ENCODE peak calls at places on chromosomes 5 and 9, in six cellular contexts. One of them, this sample, is unnamed.

GRCh38 chr5:7714119-7714518 is 136.8 kb downstream of the CFAP90 start:
- DNase-seq in H9: no peak
- DNase-seq in trophoblast cell: no peak
- DNase-seq in H1: no peak
- DNase-seq in mesenchymal stem cell: peak; percentile 22
- DNase-seq in IMR-90: no peak
- DNase-seq in this sample: no peak

GRCh38 chr5:67010684-67011409 is 185.8 kb downstream of the CD180 start:
- DNase-seq in trophoblast cell: no peak
- DNase-seq in IMR-90: peak; percentile 94
- DNase-seq in mesenchymal stem cell: no peak
- DNase-seq in H9: peak; percentile 28
- DNase-seq in H1: no peak
- DNase-seq in this sample: no peak

GRCh38 chr9:35333551-35333950 is 156.4 kb upstream of the RUSC2 start:
- DNase-seq in trophoblast cell: peak; percentile 50
- DNase-seq in H1: no peak
- DNase-seq in mesenchymal stem cell: peak; percentile 52
- DNase-seq in H9: no peak
- DNase-seq in IMR-90: peak; percentile 86
- DNase-seq in this sample: no peak

GRCh38 chr5:179267071-179267670 is 78.1 kb downstream of the ADAMTS2 start:
- DNase-seq in IMR-90: no peak
- DNase-seq in H9: peak; percentile 38
- DNase-seq in mesenchymal stem cell: no peak
- DNase-seq in trophoblast cell: no peak
- DNase-seq in H1: no peak
- DNase-seq in this sample: no peak

GRCh38 chr5:72065751-72066255 is 41.5 kb upstream of the MAP1B start:
- DNase-seq in trophoblast cell: no peak
- DNase-seq in H1: peak; percentile 81
- DNase-seq in IMR-90: peak; percentile 50
- DNase-seq in mesenchymal stem cell: peak; percentile 68
- DNase-seq in H9: peak; percentile 90
- DNase-seq in this sample: peak; percentile 77

GRCh38 chr5:141766152-141766551 is 84.1 kb upstream of the ARAP3 start:
- DNase-seq in trophoblast cell: no peak
- DNase-seq in IMR-90: no peak
- DNase-seq in H1: no peak
- DNase-seq in mesenchymal stem cell: no peak
- DNase-seq in H9: no peak
- DNase-seq in this sample: no peak

GRCh38 chr9:93184439-93185221 is 691 bp downstream of the WNK2 start:
- DNase-seq in H1: no peak
- DNase-seq in H9: no peak
- DNase-seq in mesenchymal stem cell: no peak
- DNase-seq in IMR-90: no peak
- DNase-seq in trophoblast cell: peak; percentile 79
- DNase-seq in this sample: peak; percentile 23

GRCh38 chr5:172901788-172902496 is 57.3 kb upstream of the RPL26L1 start:
- DNase-seq in IMR-90: peak; percentile 66
- DNase-seq in trophoblast cell: peak; percentile 89
- DNase-seq in H1: no peak
- DNase-seq in mesenchymal stem cell: peak; percentile 80
- DNase-seq in H9: no peak
- DNase-seq in this sample: no peak

GRCh38 chr5:82396871-82397514 is 118.8 kb upstream of the RPS23 start:
- DNase-seq in mesenchymal stem cell: peak; percentile 97
- DNase-seq in IMR-90: peak; percentile 99
- DNase-seq in H1: no peak
- DNase-seq in H9: no peak
- DNase-seq in trophoblast cell: no peak
- DNase-seq in this sample: no peak

GRCh38 chr5:116377276-116378006 is 197.2 kb downstream of the SEMA6A start:
- DNase-seq in IMR-90: no peak
- DNase-seq in H1: no peak
- DNase-seq in trophoblast cell: no peak
- DNase-seq in H9: no peak
- DNase-seq in mesenchymal stem cell: no peak
- DNase-seq in this sample: no peak

GRCh38 chr9:132699926-132700325 is 29.7 kb downstream of the GTF3C4 start:
- DNase-seq in mesenchymal stem cell: peak; percentile 34
- DNase-seq in trophoblast cell: no peak
- DNase-seq in IMR-90: peak; percentile 44
- DNase-seq in H1: no peak
- DNase-seq in H9: no peak
- DNase-seq in this sample: no peak

GRCh38 chr5:166369326-166369725 is 1922.1 kb upstream of the WWC1 start:
- DNase-seq in trophoblast cell: no peak
- DNase-seq in IMR-90: no peak
- DNase-seq in mesenchymal stem cell: peak; percentile 73
- DNase-seq in H1: no peak
- DNase-seq in H9: no peak
- DNase-seq in this sample: peak; percentile 15

GRCh38 chr5:55308254-55308836 is 556 bp downstream of the MTREX start:
- DNase-seq in trophoblast cell: no peak
- DNase-seq in H9: no peak
- DNase-seq in H1: no peak
- DNase-seq in mesenchymal stem cell: peak; percentile 52
- DNase-seq in IMR-90: peak; percentile 19
- DNase-seq in this sample: peak; percentile 5

GRCh38 chr5:173341911-173342535 is 13.8 kb upstream of the STC2 start:
- DNase-seq in trophoblast cell: no peak
- DNase-seq in mesenchymal stem cell: no peak
- DNase-seq in H1: no peak
- DNase-seq in IMR-90: no peak
- DNase-seq in H9: no peak
- DNase-seq in this sample: no peak

GRCh38 chr5:132266836-132267160 is 9.3 kb downstream of the PDLIM4 start:
- DNase-seq in IMR-90: no peak
- DNase-seq in H9: no peak
- DNase-seq in trophoblast cell: no peak
- DNase-seq in H1: no peak
- DNase-seq in mesenchymal stem cell: no peak
- DNase-seq in this sample: no peak

GRCh38 chr5:65485405-65485804 is 3.7 kb upstream of the ADAMTS6 start:
- DNase-seq in mesenchymal stem cell: no peak
- DNase-seq in H1: no peak
- DNase-seq in trophoblast cell: no peak
- DNase-seq in H9: no peak
- DNase-seq in IMR-90: no peak
- DNase-seq in this sample: no peak

GRCh38 chr9:27564031-27564430 is 9.2 kb downstream of the C9orf72 start:
- DNase-seq in IMR-90: no peak
- DNase-seq in H9: no peak
- DNase-seq in H1: no peak
- DNase-seq in trophoblast cell: no peak
- DNase-seq in mesenchymal stem cell: no peak
- DNase-seq in this sample: no peak

GRCh38 chr5:13325765-13326164 is 618.7 kb downstream of the DNAH5 start:
- DNase-seq in H9: no peak
- DNase-seq in trophoblast cell: no peak
- DNase-seq in mesenchymal stem cell: no peak
- DNase-seq in IMR-90: no peak
- DNase-seq in H1: no peak
- DNase-seq in this sample: no peak

GRCh38 chr5:50406874-50407273 is 34.2 kb downstream of the EMB start:
- DNase-seq in trophoblast cell: peak; percentile 42
- DNase-seq in mesenchymal stem cell: peak; percentile 1
- DNase-seq in H1: no peak
- DNase-seq in H9: no peak
- DNase-seq in IMR-90: peak; percentile 11
- DNase-seq in this sample: no peak

GRCh38 chr9:12657998-12658397 is 35.2 kb upstream of the TYRP1 start:
- DNase-seq in IMR-90: no peak
- DNase-seq in mesenchymal stem cell: no peak
- DNase-seq in H1: no peak
- DNase-seq in trophoblast cell: no peak
- DNase-seq in H9: no peak
- DNase-seq in this sample: no peak

GRCh38 chr9:13800776-13801175 is 513.2 kb downstream of the NFIB start:
- DNase-seq in H9: no peak
- DNase-seq in trophoblast cell: no peak
- DNase-seq in mesenchymal stem cell: no peak
- DNase-seq in H1: no peak
- DNase-seq in IMR-90: no peak
- DNase-seq in this sample: no peak

GRCh38 chr5:132871885-132872284 is 1.6 kb upstream of the LEAP2 start:
- DNase-seq in mesenchymal stem cell: no peak
- DNase-seq in H9: no peak
- DNase-seq in IMR-90: no peak
- DNase-seq in trophoblast cell: no peak
- DNase-seq in H1: no peak
- DNase-seq in this sample: no peak

GRCh38 chr9:136899196-136899595 is 12.9 kb downstream of the TRAF2 start:
- DNase-seq in trophoblast cell: no peak
- DNase-seq in mesenchymal stem cell: no peak
- DNase-seq in H1: no peak
- DNase-seq in IMR-90: no peak
- DNase-seq in H9: no peak
- DNase-seq in this sample: no peak

GRCh38 chr9:99235874-99236627 is 14.0 kb downstream of the SEC61B start:
- DNase-seq in H1: no peak
- DNase-seq in trophoblast cell: no peak
- DNase-seq in IMR-90: no peak
- DNase-seq in H9: no peak
- DNase-seq in mesenchymal stem cell: no peak
- DNase-seq in this sample: no peak

GRCh38 chr9:115400801-115401200 is 282.8 kb upstream of the TNC start:
- DNase-seq in IMR-90: peak; percentile 74
- DNase-seq in H1: no peak
- DNase-seq in trophoblast cell: no peak
- DNase-seq in mesenchymal stem cell: peak; percentile 81
- DNase-seq in H9: no peak
- DNase-seq in this sample: no peak

GRCh38 chr5:170442921-170443320 is 53.8 kb upstream of the KCNMB1 start:
- DNase-seq in IMR-90: no peak
- DNase-seq in H1: no peak
- DNase-seq in H9: no peak
- DNase-seq in mesenchymal stem cell: no peak
- DNase-seq in trophoblast cell: no peak
- DNase-seq in this sample: no peak

GRCh38 chr5:67371924-67372323 is 175.3 kb upstream of the CD180 start:
- DNase-seq in IMR-90: no peak
- DNase-seq in H1: no peak
- DNase-seq in H9: no peak
- DNase-seq in trophoblast cell: no peak
- DNase-seq in mesenchymal stem cell: no peak
- DNase-seq in this sample: no peak

GRCh38 chr9:73131376-73131775 is 20.3 kb upstream of the ANXA1 start:
- DNase-seq in H9: no peak
- DNase-seq in mesenchymal stem cell: peak; percentile 17
- DNase-seq in trophoblast cell: no peak
- DNase-seq in IMR-90: no peak
- DNase-seq in H1: no peak
- DNase-seq in this sample: no peak
- H2AFZ ChIP-seq in H9: no peak overlapping the region
- H2AFZ ChIP-seq in mesenchymal stem cell: no peak overlapping the region
- H2AFZ ChIP-seq in trophoblast cell: no peak overlapping the region
- H2AFZ ChIP-seq in IMR-90: no peak overlapping the region
- H2AFZ ChIP-seq in H1: no peak overlapping the region
- H2AFZ ChIP-seq in this sample: peak overlapping the region; percentile 91

GRCh38 chr5:1831677-1832313 is 30.6 kb downstream of the NDUFS6 start:
- DNase-seq in trophoblast cell: no peak
- DNase-seq in mesenchymal stem cell: no peak
- DNase-seq in H9: peak; percentile 57
- DNase-seq in H1: no peak
- DNase-seq in IMR-90: no peak
- DNase-seq in this sample: no peak
- H3K18ac ChIP-seq in trophoblast cell: no peak overlapping the region
- H3K18ac ChIP-seq in mesenchymal stem cell: no peak overlapping the region
- H3K18ac ChIP-seq in H9: no peak overlapping the region
- H3K18ac ChIP-seq in H1: no peak overlapping the region
- H3K18ac ChIP-seq in IMR-90: no peak overlapping the region
- H3K18ac ChIP-seq in this sample: peak overlapping the region; percentile 92

GRCh38 chr5:33810491-33811120 is 81.2 kb downstream of the ADAMTS12 start:
- DNase-seq in H1: no peak
- DNase-seq in trophoblast cell: no peak
- DNase-seq in IMR-90: peak; percentile 50
- DNase-seq in mesenchymal stem cell: peak; percentile 59
- DNase-seq in H9: no peak
- DNase-seq in this sample: no peak
- H3K4me2 ChIP-seq in H1: no peak overlapping the region
- H3K4me2 ChIP-seq in trophoblast cell: no peak overlapping the region
- H3K4me2 ChIP-seq in IMR-90: no peak overlapping the region
- H3K4me2 ChIP-seq in mesenchymal stem cell: no peak overlapping the region
- H3K4me2 ChIP-seq in H9: no peak overlapping the region
- H3K4me2 ChIP-seq in this sample: no peak overlapping the region

GRCh38 chr5:148808864-148809642 is 17.4 kb upstream of the ADRB2 start:
- DNase-seq in H1: no peak
- DNase-seq in trophoblast cell: no peak
- DNase-seq in H9: no peak
- DNase-seq in mesenchymal stem cell: no peak
- DNase-seq in IMR-90: no peak
- DNase-seq in this sample: no peak
- H2AFZ ChIP-seq in H1: no peak overlapping the region
- H2AFZ ChIP-seq in trophoblast cell: no peak overlapping the region
- H2AFZ ChIP-seq in H9: no peak overlapping the region
- H2AFZ ChIP-seq in mesenchymal stem cell: no peak overlapping the region
- H2AFZ ChIP-seq in IMR-90: peak overlapping the region; percentile 4
- H2AFZ ChIP-seq in this sample: no peak overlapping the region

DNA sequence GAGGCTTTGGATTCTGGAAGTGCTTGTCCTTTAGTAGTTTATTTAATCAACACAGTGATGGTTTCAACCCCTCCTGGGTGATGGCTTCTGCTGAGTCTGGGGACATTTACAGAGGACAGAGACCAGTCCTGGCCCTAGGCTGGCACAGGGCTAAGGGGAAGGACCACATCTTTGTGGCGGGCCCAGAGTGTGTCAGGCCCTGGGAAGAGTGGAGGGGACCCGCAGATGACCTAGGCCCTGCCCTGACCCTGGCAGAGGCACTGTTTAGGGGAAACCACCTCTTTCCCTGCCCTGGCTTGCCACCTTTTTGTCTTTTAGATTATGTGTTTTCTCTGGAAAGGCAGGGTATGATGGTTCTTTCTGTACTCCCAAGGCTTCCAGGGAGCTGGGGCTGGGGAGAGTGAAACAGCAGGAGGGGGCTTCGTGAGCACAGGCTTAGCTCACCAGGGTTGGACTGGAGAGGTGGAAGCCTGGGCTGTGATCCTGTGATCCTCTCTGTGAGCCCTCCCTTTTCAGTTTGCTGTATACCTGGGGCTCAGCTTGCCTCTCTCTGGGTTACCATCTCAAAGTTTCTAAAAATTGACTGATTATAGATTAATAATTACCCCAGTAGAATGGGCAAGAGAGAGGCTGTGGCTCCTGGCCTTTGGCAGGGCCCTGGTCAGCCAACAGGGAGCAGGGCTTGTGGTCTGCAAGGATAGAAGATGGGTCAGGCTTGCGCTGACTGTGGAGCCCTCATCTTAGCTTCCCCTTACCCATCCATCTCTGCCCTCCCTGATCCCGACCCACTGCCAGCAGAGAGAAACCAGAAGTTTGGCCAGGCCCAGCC is 1.8 kb upstream of the SYNPO start:
- DNase-seq in IMR-90: no peak
- DNase-seq in trophoblast cell: no peak
- DNase-seq in H1: no peak
- DNase-seq in H9: no peak
- DNase-seq in mesenchymal stem cell: no peak
- DNase-seq in this sample: no peak
- H3K18ac ChIP-seq in IMR-90: peak overlapping the region; percentile 44
- H3K18ac ChIP-seq in trophoblast cell: peak overlapping the region; percentile 87
- H3K18ac ChIP-seq in H1: peak overlapping the region; percentile 4
- H3K18ac ChIP-seq in H9: no peak overlapping the region
- H3K18ac ChIP-seq in mesenchymal stem cell: peak overlapping the region; percentile 68
- H3K18ac ChIP-seq in this sample: peak overlapping the region; percentile 81

GRCh38 chr5:88761939-88762338 is 121.0 kb downstream of the MEF2C start:
- DNase-seq in trophoblast cell: no peak
- DNase-seq in H9: no peak
- DNase-seq in IMR-90: no peak
- DNase-seq in mesenchymal stem cell: no peak
- DNase-seq in H1: no peak
- DNase-seq in this sample: no peak
- H3K4me2 ChIP-seq in trophoblast cell: no peak overlapping the region
- H3K4me2 ChIP-seq in H9: no peak overlapping the region
- H3K4me2 ChIP-seq in IMR-90: no peak overlapping the region
- H3K4me2 ChIP-seq in mesenchymal stem cell: no peak overlapping the region
- H3K4me2 ChIP-seq in H1: no peak overlapping the region
- H3K4me2 ChIP-seq in this sample: no peak overlapping the region